ENCODE peak calls at places on chromosomes 4 and X, in eight cellular contexts. V, I, H, P, O, X, C and J are unnamed samples. For H3K9me3, the result is how much of the 10 kb centered on the place peaks cover.

GRCh38 chr4:41124916-41125548 is 89.3 kb downstream of the APBB2 start:
- DNase-seq in V (no peak), I (no peak), H (no peak), P (no peak), O (peak), X (no peak), C (no peak), J (no peak)

GRCh38 chr4:38390962-38391361 is 273.0 kb upstream of the KLF3 start:
- DNase-seq in V (no peak), I (no peak), H (no peak), P (no peak), O (no peak), X (no peak), C (no peak), J (no peak)

GRCh38 chrX:84320606-84321005 is 132.6 kb upstream of the RPS6KA6 start:
- DNase-seq in V (no peak), I (peak), H (no peak), P (no peak), O (no peak), X (no peak), C (no peak), J (no peak)

GRCh38 chr4:21769404-21770147 is 179.0 kb downstream of the KCNIP4 start:
- DNase-seq in V (no peak), I (peak), H (no peak), P (no peak), O (no peak), X (no peak), C (no peak), J (no peak)

GRCh38 chr4:114926508-114926907 is 186.9 kb downstream of the NDST4 start:
- DNase-seq in V (no peak), I (no peak), H (no peak), P (no peak), O (no peak), X (no peak), C (no peak), J (no peak)

GRCh38 chr4:102466298-102466697 is 34.9 kb upstream of the NFKB1 start:
- DNase-seq in V (no peak), I (peak), H (no peak), P (no peak), O (no peak), X (no peak), C (no peak), J (no peak)

GRCh38 chrX:10012776-10013175 is 45.6 kb downstream of the CLDN34 start:
- DNase-seq in V (no peak), I (no peak), H (no peak), P (no peak), O (no peak), X (peak), C (no peak), J (no peak)

GRCh38 chr4:74440356-74440755 is 4.6 kb upstream of the AREG start:
- DNase-seq in V (no peak), I (no peak), H (no peak), P (no peak), O (no peak), X (no peak), C (no peak), J (no peak)

GRCh38 chr4:78136109-78137081 is 79.3 kb downstream of the FRAS1 start:
- DNase-seq in V (no peak), I (no peak), H (no peak), P (no peak), O (no peak), X (no peak), C (no peak), J (no peak)

GRCh38 chr4:6526696-6527095 is 48.3 kb upstream of the MAN2B2 start:
- DNase-seq in V (no peak), I (no peak), H (no peak), P (no peak), O (no peak), X (no peak), C (no peak), J (no peak)

GRCh38 chr4:6526171-6526570 is 48.8 kb upstream of the MAN2B2 start:
- DNase-seq in V (no peak), I (no peak), H (no peak), P (no peak), O (no peak), X (no peak), C (no peak), J (peak)

GRCh38 chr4:6527259-6527658 is 47.7 kb upstream of the MAN2B2 start:
- DNase-seq in V (no peak), I (no peak), H (no peak), P (no peak), O (no peak), X (peak), C (no peak), J (no peak)

GRCh38 chr4:6529021-6529420 is 46.0 kb upstream of the MAN2B2 start:
- DNase-seq in V (peak), I (no peak), H (no peak), P (no peak), O (no peak), X (peak), C (no peak), J (no peak)

DNA sequence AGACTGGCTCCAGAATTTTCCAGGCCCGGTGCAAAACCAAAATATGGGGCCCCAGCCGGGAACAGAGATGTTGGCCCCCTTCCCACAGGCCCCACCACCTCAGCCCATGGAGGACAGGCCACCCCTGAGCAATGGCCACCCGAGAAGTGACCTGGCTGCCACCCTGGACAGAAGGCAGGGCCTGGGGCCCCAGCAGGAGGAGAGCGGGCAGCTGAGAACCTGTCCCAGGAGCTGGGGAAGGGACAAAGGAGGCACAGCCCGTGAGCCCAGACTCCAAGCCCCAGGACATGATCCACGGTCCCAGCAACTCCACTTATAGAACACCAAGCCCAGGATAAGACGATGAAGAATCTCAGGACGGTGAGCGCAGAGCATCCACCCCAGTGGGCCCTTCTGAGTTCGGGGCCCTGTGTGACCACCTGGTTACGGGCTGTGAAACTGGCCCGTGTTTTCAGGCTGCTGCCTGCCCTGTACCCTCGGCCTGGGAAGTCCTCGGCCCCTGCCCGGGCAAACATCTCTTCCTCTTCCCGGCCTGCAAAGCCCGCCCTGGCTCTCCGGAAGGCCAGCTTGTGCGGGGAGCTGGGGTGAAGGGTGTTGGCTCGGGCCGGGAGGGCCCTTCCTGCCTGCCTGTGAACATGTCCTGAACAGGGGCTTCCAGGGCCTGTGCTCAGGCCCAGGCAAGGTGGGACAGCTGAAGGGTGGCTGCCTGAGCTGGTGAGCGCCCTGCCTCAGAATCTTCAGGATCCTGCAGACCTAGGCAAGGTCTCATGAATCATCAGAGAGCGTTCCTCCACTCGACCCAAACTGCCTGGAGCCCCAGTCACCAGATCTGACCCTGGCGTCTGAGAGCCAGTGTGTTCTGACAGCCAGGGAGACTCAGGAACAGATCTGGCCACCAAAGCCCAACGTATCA is 47.0 kb upstream of the MAN2B2 start:
- DNase-seq in V (no peak), I (no peak), H (no peak), P (no peak), O (no peak), X (no peak), C (no peak), J (no peak)
- H3K4me3 ChIP-seq in V (no peak), I (no peak), H (no peak), P (no peak), O (no peak), X (no peak), C (no peak), J (no peak)

DNA sequence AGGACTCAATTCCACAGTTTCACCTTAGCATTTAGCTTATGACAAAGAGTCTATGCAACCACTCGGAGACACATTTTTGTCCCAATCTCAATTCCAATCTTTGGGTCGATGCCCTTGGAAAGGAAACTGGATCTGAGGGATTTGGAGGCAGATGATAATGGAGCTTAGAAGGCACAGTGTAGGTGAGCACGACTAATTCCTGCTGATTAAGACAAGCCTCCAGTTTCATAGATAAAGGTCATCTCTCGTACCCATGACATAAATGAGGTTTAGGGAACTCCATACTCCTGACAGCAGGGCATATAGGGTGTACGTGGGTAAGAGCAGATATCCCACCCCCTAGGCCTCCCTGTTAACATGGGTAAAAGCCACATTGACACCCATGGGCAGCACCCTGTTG is 24.4 kb upstream of the ZNF718 start:
- DNase-seq in V (no peak), I (no peak), H (no peak), P (no peak), O (no peak), X (no peak), C (no peak), J (no peak)
- H3K9me3 ChIP-seq in V (under half), I (under half), H (half or more), P (under half), O (under half), X (under half), C (half or more), J (under half)

GRCh38 chrX:72130156-72130761 is 1.5 kb downstream of the RTL5 start:
- DNase-seq in V (no peak), I (no peak), H (no peak), P (no peak), O (no peak), X (no peak), C (no peak), J (no peak)

GRCh38 chrX:72133851-72134546 is 2.3 kb upstream of the RTL5 start:
- DNase-seq in V (no peak), I (no peak), H (no peak), P (no peak), O (no peak), X (no peak), C (no peak), J (no peak)

GRCh38 chrX:72130762-72131231 is 918 bp downstream of the RTL5 start:
- DNase-seq in V (peak), I (no peak), H (no peak), P (peak), O (no peak), X (no peak), C (no peak), J (no peak)

GRCh38 chrX:72131317-72132294 is at the start of gene RTL5:
- DNase-seq in V (peak), I (peak), H (peak), P (peak), O (peak), X (peak), C (peak), J (peak)

GRCh38 chrX:72132456-72132855 is 741 bp upstream of the RTL5 start:
- DNase-seq in V (no peak), I (no peak), H (no peak), P (no peak), O (no peak), X (no peak), C (no peak), J (no peak)
- H3K4me3 ChIP-seq in V (peak), I (peak), H (peak), P (peak), O (no peak), X (peak), C (peak), J (peak)

DNA sequence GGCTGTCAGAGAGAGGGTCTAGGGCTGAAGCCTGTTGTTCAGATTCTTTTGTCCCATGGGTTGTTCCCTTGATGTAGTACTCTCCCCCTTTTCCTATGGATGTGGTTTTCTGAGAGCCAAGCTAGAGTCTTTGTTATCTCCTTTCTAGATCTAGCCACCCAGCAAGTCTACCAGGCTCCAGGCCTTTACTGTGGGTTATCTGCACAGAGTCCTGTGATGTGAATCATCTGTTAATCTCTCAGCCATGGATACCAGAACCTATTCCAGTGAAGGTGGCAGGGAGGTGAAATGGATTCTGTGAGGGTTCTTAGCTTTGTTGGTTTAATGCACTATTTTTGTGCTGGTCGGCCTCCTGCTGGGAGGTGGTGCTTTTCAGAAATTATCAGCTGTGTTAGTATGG is 109.5 kb downstream of the PRR32 start:
- DNase-seq in V (no peak), I (no peak), H (no peak), P (no peak), O (no peak), X (no peak), C (no peak), J (no peak)
- H3K9me3 ChIP-seq in V (under half), I (under half), H (under half), P (under half), O (under half), X (under half), C (under half), J (under half)

GRCh38 chr4:185846550-185847210 is 34.7 kb upstream of the SORBS2 start:
- DNase-seq in V (no peak), I (no peak), H (no peak), P (no peak), O (no peak), X (no peak), C (no peak), J (no peak)

GRCh38 chr4:185845966-185846365 is 34.0 kb upstream of the SORBS2 start:
- DNase-seq in V (no peak), I (no peak), H (no peak), P (no peak), O (no peak), X (no peak), C (no peak), J (no peak)

GRCh38 chr4:185849543-185850185 is 37.7 kb upstream of the SORBS2 start:
- DNase-seq in V (no peak), I (no peak), H (no peak), P (no peak), O (peak), X (no peak), C (peak), J (no peak)

GRCh38 chr4:185847352-185848078 is 35.5 kb upstream of the SORBS2 start:
- DNase-seq in V (no peak), I (peak), H (no peak), P (no peak), O (no peak), X (no peak), C (no peak), J (peak)
- H3K4me3 ChIP-seq in V (no peak), I (no peak), H (no peak), P (no peak), O (no peak), X (no peak), C (no peak), J (no peak)

GRCh38 chrX:63428348-63428747 is 77.2 kb upstream of the SPIN4 start:
- DNase-seq in V (no peak), I (peak), H (no peak), P (no peak), O (no peak), X (no peak), C (no peak), J (no peak)
- H3K9me3 ChIP-seq in V (under half), I (under half), H (under half), P (under half), O (under half), X (under half), C (under half), J (under half)

GRCh38 chrX:21657318-21658151 is 595 bp downstream of the KLHL34 start:
- DNase-seq in V (no peak), I (no peak), H (peak), P (no peak), O (no peak), X (no peak), C (no peak), J (no peak)
- H3K4me3 ChIP-seq in V (no peak), I (no peak), H (peak), P (no peak), O (no peak), X (no peak), C (peak), J (no peak)

GRCh38 chr4:19256823-19257222 is 994.9 kb upstream of the SLIT2 start:
- DNase-seq in V (no peak), I (no peak), H (no peak), P (no peak), O (no peak), X (no peak), C (no peak), J (no peak)
- H3K9me3 ChIP-seq in V (under half), I (under half), H (under half), P (under half), O (under half), X (under half), C (under half), J (under half)

GRCh38 chr4:155495572-155496293 is 119.0 kb upstream of the MAP9 start:
- DNase-seq in V (no peak), I (no peak), H (no peak), P (no peak), O (no peak), X (no peak), C (no peak), J (no peak)
- H3K4me3 ChIP-seq in V (no peak), I (no peak), H (no peak), P (peak), O (no peak), X (no peak), C (no peak), J (no peak)